ENCODE peak calls at places on chromosomes 5 and 9, in four cellular contexts. One of them, this sample, is unnamed.

GRCh38 chr5:152246401-152246800 is 158.7 kb downstream of the NMUR2 start:
- DNase-seq in adrenal gland: peak
- DNase-seq in astrocyte: peak
- DNase-seq in fibroblast of gingiva: no peak
- DNase-seq in this sample: peak

GRCh38 chr5:43422143-43422542 is 10.0 kb upstream of the CCL28 start:
- DNase-seq in fibroblast of gingiva: peak
- DNase-seq in adrenal gland: no peak
- DNase-seq in astrocyte: peak
- DNase-seq in this sample: no peak

GRCh38 chr5:147805030-147805454 is 22.5 kb upstream of the JAKMIP2 start:
- DNase-seq in fibroblast of gingiva: no peak
- DNase-seq in adrenal gland: no peak
- DNase-seq in astrocyte: no peak
- DNase-seq in this sample: no peak

GRCh38 chr5:90940227-90940995 is 381.8 kb downstream of the ADGRV1 start:
- DNase-seq in astrocyte: peak
- DNase-seq in fibroblast of gingiva: no peak
- DNase-seq in adrenal gland: no peak
- DNase-seq in this sample: peak

GRCh38 chr9:86788456-86788855 is 158.8 kb downstream of the GAS1 start:
- DNase-seq in fibroblast of gingiva: no peak
- DNase-seq in adrenal gland: no peak
- DNase-seq in astrocyte: no peak
- DNase-seq in this sample: no peak

GRCh38 chr9:76086521-76086920 is 196.0 kb downstream of the PCSK5 start:
- DNase-seq in adrenal gland: no peak
- DNase-seq in astrocyte: no peak
- DNase-seq in fibroblast of gingiva: no peak
- DNase-seq in this sample: no peak

GRCh38 chr9:93610206-93610605 is 33.8 kb downstream of the PHF2 start:
- DNase-seq in adrenal gland: no peak
- DNase-seq in fibroblast of gingiva: no peak
- DNase-seq in astrocyte: no peak
- DNase-seq in this sample: no peak

GRCh38 chr5:93572101-93572772 is 8.8 kb downstream of the NR2F1-AS1 start:
- DNase-seq in fibroblast of gingiva: no peak
- DNase-seq in astrocyte: no peak
- DNase-seq in adrenal gland: peak
- DNase-seq in this sample: no peak

GRCh38 chr5:84622485-84622884 is 237.8 kb upstream of the EDIL3 start:
- DNase-seq in fibroblast of gingiva: no peak
- DNase-seq in adrenal gland: no peak
- DNase-seq in astrocyte: no peak
- DNase-seq in this sample: no peak

GRCh38 chr5:157196045-157196444 is 15.4 kb downstream of the ITK start:
- DNase-seq in fibroblast of gingiva: no peak
- DNase-seq in adrenal gland: no peak
- DNase-seq in astrocyte: no peak
- DNase-seq in this sample: no peak

GRCh38 chr5:157046041-157046440 is 12.9 kb downstream of the HAVCR1 start:
- DNase-seq in astrocyte: peak
- DNase-seq in fibroblast of gingiva: no peak
- DNase-seq in adrenal gland: peak
- DNase-seq in this sample: no peak

GRCh38 chr9:18479405-18479804 is 5.5 kb downstream of the ADAMTSL1 start:
- DNase-seq in astrocyte: no peak
- DNase-seq in fibroblast of gingiva: no peak
- DNase-seq in adrenal gland: no peak
- DNase-seq in this sample: no peak

GRCh38 chr5:100502684-100503083 is 32.5 kb upstream of the FAM174A start:
- DNase-seq in fibroblast of gingiva: no peak
- DNase-seq in astrocyte: no peak
- DNase-seq in adrenal gland: no peak
- DNase-seq in this sample: no peak

GRCh38 chr9:83544002-83544698 is 5.9 kb upstream of the FRMD3 start:
- DNase-seq in adrenal gland: peak
- DNase-seq in astrocyte: peak
- DNase-seq in fibroblast of gingiva: peak
- DNase-seq in this sample: no peak

GRCh38 chr9:109641079-109641659 is 138.8 kb upstream of the PALM2AKAP2 start:
- DNase-seq in astrocyte: no peak
- DNase-seq in adrenal gland: no peak
- DNase-seq in fibroblast of gingiva: no peak
- DNase-seq in this sample: no peak

GRCh38 chr9:74800226-74800625 is 87.5 kb downstream of the TRPM6 start:
- DNase-seq in fibroblast of gingiva: no peak
- DNase-seq in astrocyte: no peak
- DNase-seq in adrenal gland: no peak
- DNase-seq in this sample: no peak

GRCh38 chr9:1929722-1930621 is 85.2 kb upstream of the SMARCA2 start:
- DNase-seq in adrenal gland: no peak
- DNase-seq in astrocyte: no peak
- DNase-seq in fibroblast of gingiva: no peak
- DNase-seq in this sample: no peak

GRCh38 chr5:147628054-147628895 is 118.4 kb upstream of the DPYSL3 start:
- DNase-seq in astrocyte: peak
- DNase-seq in adrenal gland: peak
- DNase-seq in fibroblast of gingiva: peak
- DNase-seq in this sample: peak

GRCh38 chr9:84218322-84218721 is 122.2 kb downstream of the SLC28A3 start:
- DNase-seq in fibroblast of gingiva: no peak
- DNase-seq in astrocyte: no peak
- DNase-seq in adrenal gland: no peak
- DNase-seq in this sample: no peak

GRCh38 chr5:15687401-15687800 is 187.4 kb downstream of the FBXL7 start:
- DNase-seq in adrenal gland: no peak
- DNase-seq in astrocyte: no peak
- DNase-seq in fibroblast of gingiva: no peak
- DNase-seq in this sample: no peak

GRCh38 chr5:60522299-60522915 is 177.6 kb downstream of the DEPDC1B start:
- DNase-seq in fibroblast of gingiva: no peak
- DNase-seq in astrocyte: peak
- DNase-seq in adrenal gland: no peak
- DNase-seq in this sample: no peak

This sample was measured in ovary.